ENCODE peak calls at places on chromosomes 12 and 14, in ten cellular contexts. J, R, F, E, Y, B, Z, N, O and G are unnamed samples.

GRCh38 chr14:104681689-104682074 is 7.7 kb upstream of the INF2 start:
- DNase-seq in O (peak), N (no peak), E (peak), B (peak), Y (no peak), J (no peak), R (peak), Z (peak), F (peak), G (no peak)

GRCh38 chr12:49873361-49873934 is 30.3 kb downstream of the FAIM2 start:
- DNase-seq in J (no peak), E (peak), B (no peak), N (no peak), Y (no peak), Z (no peak), F (peak), O (peak), R (no peak), G (no peak)

GRCh38 chr12:102421801-102422583 is 58.4 kb downstream of the IGF1 start:
- DNase-seq in F (no peak), E (no peak), R (peak), Y (no peak), B (no peak), N (no peak), O (no peak), Z (no peak), J (no peak), G (no peak)

GRCh38 chr12:62263956-62264355 is 3.8 kb downstream of the USP15 start:
- DNase-seq in B (no peak), E (no peak), R (no peak), N (no peak), Z (no peak), J (no peak), O (no peak), F (no peak), Y (no peak), G (no peak)

GRCh38 chr12:46377678-46378077 is 5.1 kb upstream of the SLC38A2 start:
- DNase-seq in B (no peak), O (no peak), E (no peak), F (no peak), N (no peak), Z (peak), R (no peak), J (no peak), Y (no peak), G (no peak)

GRCh38 chr12:100858658-100859057 is 64.1 kb downstream of the ANO4 start:
- DNase-seq in O (no peak), Z (no peak), R (no peak), B (no peak), N (no peak), E (no peak), F (no peak), J (no peak), Y (no peak), G (no peak)

GRCh38 chr12:102910792-102911191 is 6.3 kb downstream of the PAH start:
- DNase-seq in B (no peak), F (no peak), R (no peak), O (no peak), Z (no peak), Y (no peak), J (no peak), E (no peak), N (no peak), G (no peak)

GRCh38 chr14:56759633-56760032 is 50.6 kb downstream of the OTX2 start:
- DNase-seq in O (no peak), R (no peak), F (no peak), B (no peak), Z (no peak), Y (no peak), E (no peak), J (no peak), N (no peak), G (no peak)